ENCODE peak calls at places on chromosomes 2 and 18, in six cellular contexts. One of them, this sample, is unnamed.

GRCh38 chr2:237669628-237670351 is 42.4 kb downstream of the LRRFIP1 start:
- DNase-seq in MV-4-11: no peak
- DNase-seq in AG08396: peak
- DNase-seq in A172: peak
- DNase-seq in activated T-cell treated with anti-CD3 and anti-CD28 coated beads for 1 hour: no peak
- DNase-seq in sciatic nerve: peak
- DNase-seq in this sample: peak

GRCh38 chr2:31137211-31138036 is 816 bp downstream of the GALNT14 start:
- DNase-seq in MV-4-11: no peak
- DNase-seq in AG08396: peak
- DNase-seq in A172: no peak
- DNase-seq in activated T-cell treated with anti-CD3 and anti-CD28 coated beads for 1 hour: no peak
- DNase-seq in sciatic nerve: no peak
- DNase-seq in this sample: peak

GRCh38 chr18:63879684-63880083 is 7.8 kb upstream of the SERPINB2 start:
- DNase-seq in MV-4-11: peak
- DNase-seq in AG08396: no peak
- DNase-seq in A172: peak
- DNase-seq in activated T-cell treated with anti-CD3 and anti-CD28 coated beads for 1 hour: no peak
- DNase-seq in sciatic nerve: no peak
- DNase-seq in this sample: no peak

GRCh38 chr18:3661121-3661520 is 211.1 kb downstream of the TGIF1 start:
- DNase-seq in MV-4-11: peak
- DNase-seq in AG08396: no peak
- DNase-seq in A172: no peak
- DNase-seq in activated T-cell treated with anti-CD3 and anti-CD28 coated beads for 1 hour: no peak
- DNase-seq in sciatic nerve: no peak
- DNase-seq in this sample: no peak

GRCh38 chr2:152693033-152693432 is 24.2 kb downstream of the PRPF40A start:
- DNase-seq in MV-4-11: peak
- DNase-seq in AG08396: no peak
- DNase-seq in A172: no peak
- DNase-seq in activated T-cell treated with anti-CD3 and anti-CD28 coated beads for 1 hour: no peak
- DNase-seq in sciatic nerve: no peak
- DNase-seq in this sample: no peak

GRCh38 chr18:21599585-21600525 is 649 bp downstream of the ESCO1 start:
- DNase-seq in MV-4-11: no peak
- DNase-seq in AG08396: peak
- DNase-seq in A172: no peak
- DNase-seq in activated T-cell treated with anti-CD3 and anti-CD28 coated beads for 1 hour: no peak
- DNase-seq in sciatic nerve: no peak
- DNase-seq in this sample: peak

GRCh38 chr18:30352551-30353168 is 689.9 kb downstream of the DSC3 start:
- DNase-seq in MV-4-11: no peak
- DNase-seq in AG08396: no peak
- DNase-seq in A172: no peak
- DNase-seq in activated T-cell treated with anti-CD3 and anti-CD28 coated beads for 1 hour: no peak
- DNase-seq in sciatic nerve: no peak
- DNase-seq in this sample: no peak

GRCh38 chr2:240869956-240870875 is 1.6 kb downstream of the AGXT start:
- DNase-seq in MV-4-11: no peak
- DNase-seq in AG08396: no peak
- DNase-seq in A172: no peak
- DNase-seq in activated T-cell treated with anti-CD3 and anti-CD28 coated beads for 1 hour: no peak
- DNase-seq in sciatic nerve: no peak
- DNase-seq in this sample: no peak

GRCh38 chr2:6545336-6545735 is 320.4 kb downstream of the CMPK2 start:
- DNase-seq in MV-4-11: no peak
- DNase-seq in AG08396: no peak
- DNase-seq in A172: no peak
- DNase-seq in activated T-cell treated with anti-CD3 and anti-CD28 coated beads for 1 hour: no peak
- DNase-seq in sciatic nerve: no peak
- DNase-seq in this sample: peak

GRCh38 chr2:240511351-240512108 is 46.3 kb downstream of the ANKMY1 start:
- DNase-seq in MV-4-11: no peak
- DNase-seq in AG08396: peak
- DNase-seq in A172: no peak
- DNase-seq in activated T-cell treated with anti-CD3 and anti-CD28 coated beads for 1 hour: no peak
- DNase-seq in sciatic nerve: peak
- DNase-seq in this sample: no peak

GRCh38 chr2:172101707-172102158 is 967 bp downstream of the DLX2 start:
- DNase-seq in MV-4-11: no peak
- DNase-seq in AG08396: peak
- DNase-seq in A172: no peak
- DNase-seq in activated T-cell treated with anti-CD3 and anti-CD28 coated beads for 1 hour: no peak
- DNase-seq in sciatic nerve: peak
- DNase-seq in this sample: no peak

GRCh38 chr2:201447116-201447515 is 4.1 kb downstream of the TRAK2 start:
- DNase-seq in MV-4-11: peak
- DNase-seq in AG08396: no peak
- DNase-seq in A172: no peak
- DNase-seq in activated T-cell treated with anti-CD3 and anti-CD28 coated beads for 1 hour: no peak
- DNase-seq in sciatic nerve: no peak
- DNase-seq in this sample: no peak

GRCh38 chr2:45843136-45843535 is 191.7 kb downstream of the PRKCE start:
- DNase-seq in MV-4-11: peak
- DNase-seq in AG08396: no peak
- DNase-seq in A172: no peak
- DNase-seq in activated T-cell treated with anti-CD3 and anti-CD28 coated beads for 1 hour: no peak
- DNase-seq in sciatic nerve: no peak
- DNase-seq in this sample: no peak

GRCh38 chr2:138814123-138814883 is 34.1 kb upstream of the NXPH2 start:
- DNase-seq in MV-4-11: peak
- DNase-seq in AG08396: no peak
- DNase-seq in A172: no peak
- DNase-seq in activated T-cell treated with anti-CD3 and anti-CD28 coated beads for 1 hour: no peak
- DNase-seq in sciatic nerve: no peak
- DNase-seq in this sample: no peak

GRCh38 chr2:96920801-96921560 is 51.1 kb upstream of the SEMA4C start:
- DNase-seq in MV-4-11: no peak
- DNase-seq in AG08396: no peak
- DNase-seq in A172: no peak
- DNase-seq in activated T-cell treated with anti-CD3 and anti-CD28 coated beads for 1 hour: no peak
- DNase-seq in sciatic nerve: no peak
- DNase-seq in this sample: no peak

GRCh38 chr18:3180325-3180724 is 39.4 kb downstream of the MYOM1 start:
- DNase-seq in MV-4-11: no peak
- DNase-seq in AG08396: peak
- DNase-seq in A172: peak
- DNase-seq in activated T-cell treated with anti-CD3 and anti-CD28 coated beads for 1 hour: no peak
- DNase-seq in sciatic nerve: no peak
- DNase-seq in this sample: no peak

GRCh38 chr2:140392824-140393223 is 1612.6 kb upstream of the NXPH2 start:
- DNase-seq in MV-4-11: no peak
- DNase-seq in AG08396: no peak
- DNase-seq in A172: no peak
- DNase-seq in activated T-cell treated with anti-CD3 and anti-CD28 coated beads for 1 hour: no peak
- DNase-seq in sciatic nerve: no peak
- DNase-seq in this sample: peak

GRCh38 chr18:42328931-42329330 is 373.9 kb downstream of the PIK3C3 start:
- DNase-seq in MV-4-11: no peak
- DNase-seq in AG08396: no peak
- DNase-seq in A172: no peak
- DNase-seq in activated T-cell treated with anti-CD3 and anti-CD28 coated beads for 1 hour: no peak
- DNase-seq in sciatic nerve: no peak
- DNase-seq in this sample: no peak

GRCh38 chr2:161420406-161421025 is 4.4 kb downstream of the TBR1 start:
- DNase-seq in MV-4-11: peak
- DNase-seq in AG08396: no peak
- DNase-seq in A172: no peak
- DNase-seq in activated T-cell treated with anti-CD3 and anti-CD28 coated beads for 1 hour: no peak
- DNase-seq in sciatic nerve: no peak
- DNase-seq in this sample: no peak

GRCh38 chr2:217162533-217162932 is 302.7 kb upstream of the TNP1 start:
- DNase-seq in MV-4-11: peak
- DNase-seq in AG08396: peak
- DNase-seq in A172: peak
- DNase-seq in activated T-cell treated with anti-CD3 and anti-CD28 coated beads for 1 hour: no peak
- DNase-seq in sciatic nerve: peak
- DNase-seq in this sample: peak

GRCh38 chr2:172427990-172428840 is 829 bp downstream of the ITGA6 start:
- DNase-seq in MV-4-11: no peak
- DNase-seq in AG08396: peak
- DNase-seq in A172: no peak
- DNase-seq in activated T-cell treated with anti-CD3 and anti-CD28 coated beads for 1 hour: peak
- DNase-seq in sciatic nerve: peak
- DNase-seq in this sample: peak

GRCh38 chr2:162582357-162582798 is 238.4 kb downstream of the GCA start:
- DNase-seq in MV-4-11: no peak
- DNase-seq in AG08396: no peak
- DNase-seq in A172: peak
- DNase-seq in activated T-cell treated with anti-CD3 and anti-CD28 coated beads for 1 hour: no peak
- DNase-seq in sciatic nerve: no peak
- DNase-seq in this sample: peak

GRCh38 chr2:207258191-207258991 is 92.6 kb upstream of the KLF7 start:
- DNase-seq in MV-4-11: peak
- DNase-seq in AG08396: peak
- DNase-seq in A172: peak
- DNase-seq in activated T-cell treated with anti-CD3 and anti-CD28 coated beads for 1 hour: no peak
- DNase-seq in sciatic nerve: no peak
- DNase-seq in this sample: peak

GRCh38 chr18:12904012-12904516 is 20.0 kb upstream of the PTPN2 start:
- DNase-seq in MV-4-11: peak
- DNase-seq in AG08396: no peak
- DNase-seq in A172: no peak
- DNase-seq in activated T-cell treated with anti-CD3 and anti-CD28 coated beads for 1 hour: no peak
- DNase-seq in sciatic nerve: no peak
- DNase-seq in this sample: no peak

GRCh38 chr2:164810843-164811242 is 30.8 kb downstream of the COBLL1 start:
- DNase-seq in MV-4-11: no peak
- DNase-seq in AG08396: no peak
- DNase-seq in A172: no peak
- DNase-seq in activated T-cell treated with anti-CD3 and anti-CD28 coated beads for 1 hour: no peak
- DNase-seq in sciatic nerve: no peak
- DNase-seq in this sample: no peak

GRCh38 chr2:126770466-126770865 is 114.5 kb downstream of the GYPC start:
- DNase-seq in MV-4-11: no peak
- DNase-seq in AG08396: no peak
- DNase-seq in A172: no peak
- DNase-seq in activated T-cell treated with anti-CD3 and anti-CD28 coated beads for 1 hour: no peak
- DNase-seq in sciatic nerve: no peak
- DNase-seq in this sample: no peak

GRCh38 chr2:82811946-82812345 is 1647.1 kb downstream of the SUCLG1 start:
- DNase-seq in MV-4-11: no peak
- DNase-seq in AG08396: no peak
- DNase-seq in A172: no peak
- DNase-seq in activated T-cell treated with anti-CD3 and anti-CD28 coated beads for 1 hour: no peak
- DNase-seq in sciatic nerve: no peak
- DNase-seq in this sample: no peak

GRCh38 chr2:100924520-100925451 is 77.3 kb upstream of the RPL31 start:
- DNase-seq in MV-4-11: peak
- DNase-seq in AG08396: peak
- DNase-seq in A172: peak
- DNase-seq in activated T-cell treated with anti-CD3 and anti-CD28 coated beads for 1 hour: no peak
- DNase-seq in sciatic nerve: no peak
- DNase-seq in this sample: peak

GRCh38 chr2:207226671-207227061 is 60.9 kb upstream of the KLF7 start:
- DNase-seq in MV-4-11: no peak
- DNase-seq in AG08396: no peak
- DNase-seq in A172: no peak
- DNase-seq in activated T-cell treated with anti-CD3 and anti-CD28 coated beads for 1 hour: no peak
- DNase-seq in sciatic nerve: no peak
- DNase-seq in this sample: peak

GRCh38 chr2:241126201-241126611 is 23.1 kb downstream of the PASK start:
- DNase-seq in MV-4-11: no peak
- DNase-seq in AG08396: no peak
- DNase-seq in A172: no peak
- DNase-seq in activated T-cell treated with anti-CD3 and anti-CD28 coated beads for 1 hour: no peak
- DNase-seq in sciatic nerve: peak
- DNase-seq in this sample: no peak

GRCh38 chr2:25161055-25161781 is 7.2 kb downstream of the POMC start:
- DNase-seq in MV-4-11: no peak
- DNase-seq in AG08396: no peak
- DNase-seq in A172: no peak
- DNase-seq in activated T-cell treated with anti-CD3 and anti-CD28 coated beads for 1 hour: peak
- DNase-seq in sciatic nerve: peak
- DNase-seq in this sample: no peak

GRCh38 chr18:46338761-46339160 is 234.6 kb downstream of the HAUS1 start:
- DNase-seq in MV-4-11: peak
- DNase-seq in AG08396: no peak
- DNase-seq in A172: no peak
- DNase-seq in activated T-cell treated with anti-CD3 and anti-CD28 coated beads for 1 hour: no peak
- DNase-seq in sciatic nerve: no peak
- DNase-seq in this sample: peak

GRCh38 chr2:53826587-53827397 is 33.0 kb downstream of the GPR75 start:
- DNase-seq in MV-4-11: no peak
- DNase-seq in AG08396: peak
- DNase-seq in A172: no peak
- DNase-seq in activated T-cell treated with anti-CD3 and anti-CD28 coated beads for 1 hour: no peak
- DNase-seq in sciatic nerve: no peak
- DNase-seq in this sample: no peak

GRCh38 chr18:68509902-68510301 is 205.0 kb downstream of the TMX3 start:
- DNase-seq in MV-4-11: no peak
- DNase-seq in AG08396: no peak
- DNase-seq in A172: no peak
- DNase-seq in activated T-cell treated with anti-CD3 and anti-CD28 coated beads for 1 hour: no peak
- DNase-seq in sciatic nerve: no peak
- DNase-seq in this sample: no peak

GRCh38 chr2:222878877-222879601 is 18.2 kb downstream of the ACSL3 start:
- DNase-seq in MV-4-11: no peak
- DNase-seq in AG08396: no peak
- DNase-seq in A172: peak
- DNase-seq in activated T-cell treated with anti-CD3 and anti-CD28 coated beads for 1 hour: no peak
- DNase-seq in sciatic nerve: no peak
- DNase-seq in this sample: peak

GRCh38 chr2:12714391-12715221 is 2.1 kb upstream of the TRIB2 start:
- DNase-seq in MV-4-11: no peak
- DNase-seq in AG08396: no peak
- DNase-seq in A172: peak
- DNase-seq in activated T-cell treated with anti-CD3 and anti-CD28 coated beads for 1 hour: no peak
- DNase-seq in sciatic nerve: no peak
- DNase-seq in this sample: peak

GRCh38 chr2:675982-676646 is 1.1 kb downstream of the TMEM18 start:
- DNase-seq in MV-4-11: peak
- DNase-seq in AG08396: peak
- DNase-seq in A172: peak
- DNase-seq in activated T-cell treated with anti-CD3 and anti-CD28 coated beads for 1 hour: no peak
- DNase-seq in sciatic nerve: peak
- DNase-seq in this sample: peak

GRCh38 chr18:50803579-50803978 is 16.2 kb downstream of the MRO start:
- DNase-seq in MV-4-11: no peak
- DNase-seq in AG08396: no peak
- DNase-seq in A172: no peak
- DNase-seq in activated T-cell treated with anti-CD3 and anti-CD28 coated beads for 1 hour: no peak
- DNase-seq in sciatic nerve: no peak
- DNase-seq in this sample: no peak

GRCh38 chr2:237465515-237466227 is 21.4 kb upstream of the MLPH start:
- DNase-seq in MV-4-11: peak
- DNase-seq in AG08396: peak
- DNase-seq in A172: peak
- DNase-seq in activated T-cell treated with anti-CD3 and anti-CD28 coated beads for 1 hour: no peak
- DNase-seq in sciatic nerve: no peak
- DNase-seq in this sample: peak

This sample was measured in kidney tubule cell.